ENCODE peak calls at places on chromosomes 4 and X, in six cellular contexts. B is mammary epithelial cell, C is tibial artery, P is osteocyte, X is lower lobe of right lung, D is OCI-LY7. O is an unnamed sample.
A peak's percentile ranks its signal among the peaks of the same experiment; 100 is the strongest.

GRCh38 chr4:106409901-106410889 is 41.6 kb upstream of the GIMD1 start:
- DNase-seq in B (no peak), C (no peak), P (no peak), X (no peak), D (no peak), O (no peak)

GRCh38 chrX:49792376-49792775 is 36.7 kb upstream of the PAGE4 start:
- DNase-seq in B (no peak), C (no peak), P (no peak), X (no peak), D (no peak), O (no peak)

GRCh38 chr4:94523617-94524016 is 71.9 kb downstream of the PDLIM5 start:
- DNase-seq in B (peak; percentile 40), C (no peak), P (no peak), X (no peak), D (no peak), O (no peak)

GRCh38 chrX:69066966-69067525 is 98.2 kb downstream of the PJA1 start:
- DNase-seq in B (no peak), C (no peak), P (peak; percentile 78), X (no peak), D (no peak), O (no peak)

GRCh38 chr4:101349346-101350064 is 2.2 kb upstream of the PPP3CA start:
- DNase-seq in B (peak; percentile 82), C (peak; percentile 65), P (no peak), X (peak; percentile 73), D (no peak), O (no peak)

GRCh38 chr4:7658297-7659204 is 223.8 kb upstream of the PSAPL1 start:
- DNase-seq in B (no peak), C (no peak), P (no peak), X (peak; percentile 27), D (no peak), O (no peak)

GRCh38 chr4:25696409-25696808 is 40.8 kb downstream of the SLC34A2 start:
- DNase-seq in B (no peak), C (no peak), P (no peak), X (no peak), D (no peak), O (no peak)

GRCh38 chrX:64885850-64886249 is 90.4 kb downstream of the ZC4H2 start:
- DNase-seq in B (no peak), C (no peak), P (no peak), X (no peak), D (peak; percentile 37), O (peak; percentile 9)

GRCh38 chr4:22019676-22020075 is 71.1 kb upstream of the KCNIP4 start:
- DNase-seq in B (no peak), C (no peak), P (no peak), X (no peak), D (no peak), O (no peak)

GRCh38 chr4:13173974-13174373 is 310.2 kb downstream of the RAB28 start:
- DNase-seq in B (no peak), C (peak; percentile 82), P (no peak), X (no peak), D (no peak), O (no peak)

GRCh38 chr4:73311428-73311827 is 52.8 kb upstream of the ANKRD17 start:
- DNase-seq in B (peak; percentile 23), C (no peak), P (no peak), X (no peak), D (peak; percentile 48), O (no peak)

GRCh38 chrX:119467433-119467832 is 811 bp upstream of the SLC25A5 start:
- DNase-seq in B (no peak), C (no peak), P (no peak), X (no peak), D (no peak), O (no peak)
- TF ChIP-seq CTCF in B (no peak), C (no peak), P (no peak), X (no peak), D (no peak), O (no peak)

GRCh38 chr4:111631157-111631999 is 513.9 kb upstream of the FAM241A start:
- DNase-seq in B (no peak), C (no peak), P (no peak), X (no peak), D (peak; percentile 6), O (no peak)
- TF ChIP-seq CTCF in B (peak; percentile 62), C (no peak), P (peak; percentile 52), X (no peak), D (peak; percentile 75), O (peak; percentile 74)

DNA sequence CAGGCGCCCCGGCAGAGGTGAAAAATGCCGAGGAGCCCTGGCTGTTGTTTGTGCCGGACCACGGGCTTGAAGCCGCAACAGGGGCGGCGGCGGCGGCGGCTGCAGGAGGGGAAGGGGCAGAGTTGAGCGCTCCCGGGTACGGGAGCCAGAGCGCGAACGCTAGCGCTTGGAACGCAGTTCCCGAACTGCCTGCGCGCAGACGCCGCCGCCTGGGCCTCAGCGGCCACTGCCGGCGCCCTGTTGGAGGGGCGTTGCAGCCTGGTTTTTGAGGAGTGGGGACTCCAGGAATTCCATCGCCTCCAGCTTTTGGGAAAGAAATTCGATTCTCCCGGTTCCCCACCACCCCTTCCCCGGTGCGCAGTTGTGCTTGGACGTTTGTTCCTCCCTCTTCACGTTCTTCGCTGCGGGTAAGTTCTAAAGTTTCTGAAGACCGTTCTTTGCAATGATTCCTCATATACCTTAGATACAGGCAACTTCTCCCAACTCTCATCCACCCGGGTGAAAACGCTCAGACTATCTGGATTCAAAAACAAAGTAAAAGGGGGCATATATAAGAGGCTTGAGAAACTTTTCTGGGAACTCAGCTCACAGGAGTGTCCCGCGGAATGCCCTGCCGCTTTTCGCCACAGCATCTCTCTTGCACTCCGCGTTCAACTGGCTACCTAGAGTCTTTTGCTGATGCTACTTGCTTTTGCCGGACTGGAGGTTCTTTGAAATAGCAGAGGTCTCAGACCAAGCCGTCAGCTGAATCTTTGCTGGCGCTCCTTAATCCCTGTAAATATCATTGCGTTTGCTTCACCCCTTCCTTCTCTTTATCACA is 1.0 kb downstream of the FAT4 start:
- DNase-seq in B (peak; percentile 51), C (no peak), P (peak; percentile 85), X (peak; percentile 49), D (no peak), O (peak; percentile 65)
- TF ChIP-seq CTCF in B (no peak), C (no peak), P (peak; percentile 37), X (peak; percentile 34), D (no peak), O (no peak)

DNA sequence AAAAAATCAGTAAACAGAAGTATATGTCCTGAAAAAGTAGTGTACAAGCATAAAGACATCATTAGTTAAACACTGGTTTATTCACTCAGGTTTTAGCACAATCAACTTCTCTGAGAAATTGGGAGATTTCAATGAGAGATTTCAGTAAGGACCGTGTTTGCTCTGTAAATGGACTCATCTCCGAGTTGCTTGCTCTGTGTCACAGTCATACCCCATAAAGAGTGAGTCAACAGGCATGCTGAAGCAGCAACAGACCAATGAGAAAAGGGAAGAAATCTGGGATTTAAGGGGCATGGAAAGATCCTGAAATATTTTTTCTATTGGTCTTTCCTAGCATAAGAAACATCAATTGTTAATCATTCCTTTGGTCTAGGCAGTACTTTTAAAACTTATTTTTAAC is 4.7 kb downstream of the GLUD2 start:
- DNase-seq in B (no peak), C (no peak), P (no peak), X (no peak), D (no peak), O (no peak)
- TF ChIP-seq CTCF in B (no peak), C (no peak), P (no peak), X (no peak), D (no peak), O (no peak)

DNA sequence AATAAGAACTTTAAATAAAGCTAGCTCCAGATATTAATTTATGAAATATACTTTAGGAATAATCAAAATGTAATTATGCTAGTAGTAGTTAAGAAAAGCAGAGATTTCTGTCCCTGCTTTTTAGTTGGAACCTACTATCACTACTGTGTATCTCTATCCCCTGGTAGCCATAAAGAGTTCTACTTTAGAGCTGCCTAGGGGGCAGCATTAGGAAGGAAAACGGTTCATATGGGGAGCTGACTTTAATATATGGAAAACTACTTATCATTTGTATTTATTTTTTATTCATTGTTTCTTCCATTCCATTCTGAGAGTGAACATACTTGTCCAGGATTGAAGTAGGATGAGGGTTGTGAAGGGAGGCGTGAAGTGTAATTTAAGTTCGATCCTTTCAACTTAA is 40.9 kb downstream of the CPEB2 start:
- DNase-seq in B (no peak), C (no peak), P (no peak), X (no peak), D (peak; percentile 3), O (no peak)
- TF ChIP-seq CTCF in B (no peak), C (no peak), P (peak; percentile 42), X (no peak), D (peak; percentile 65), O (no peak)